ENCODE peak calls at places on chromosomes 2 and 18, in five cellular contexts. F, V, K, T and J are unnamed samples.
A peak's percentile ranks its signal among the peaks of the same experiment; 100 is the strongest.

GRCh38 chr18:60686142-60686541 is 313.6 kb upstream of the MC4R start:
- DNase-seq in F (no peak), V (no peak), K (no peak), T (no peak), J (no peak)

GRCh38 chr2:224982226-224982625 is 60.0 kb downstream of the DOCK10 start:
- DNase-seq in F (no peak), V (no peak), K (peak; percentile 36), T (no peak), J (no peak)

GRCh38 chr2:60033325-60033724 is 520.1 kb downstream of the BCL11A start:
- DNase-seq in F (no peak), V (no peak), K (no peak), T (no peak), J (no peak)

GRCh38 chr2:120435671-120436459 is 89.9 kb downstream of the INHBB start:
- DNase-seq in F (no peak), V (no peak), K (no peak), T (no peak), J (no peak)

GRCh38 chr2:142769761-142770160 is 107.7 kb upstream of the KYNU start:
- DNase-seq in F (no peak), V (no peak), K (no peak), T (no peak), J (no peak)

GRCh38 chr2:240353086-240353798 is 82.2 kb upstream of the GPC1 start:
- DNase-seq in F (no peak), V (no peak), K (peak; percentile 76), T (no peak), J (no peak)

GRCh38 chr2:23381084-23381483 is 3.9 kb upstream of the KLHL29 start:
- DNase-seq in F (peak; percentile 44), V (no peak), K (no peak), T (peak; percentile 18), J (no peak)

GRCh38 chr2:128260239-128261138 is 58.2 kb downstream of the HS6ST1 start:
- DNase-seq in F (no peak), V (no peak), K (peak; percentile 25), T (peak; percentile 86), J (no peak)

GRCh38 chr2:118846667-118847446 is 591 bp downstream of the EN1 start:
- DNase-seq in F (no peak), V (peak; percentile 62), K (peak; percentile 65), T (no peak), J (peak; percentile 31)

GRCh38 chr2:175187378-175187777 is 5.9 kb upstream of the ATP5MC3 start:
- DNase-seq in F (no peak), V (no peak), K (peak; percentile 8), T (peak; percentile 66), J (peak; percentile 30)

GRCh38 chr2:22737144-22737543 is 647.8 kb upstream of the KLHL29 start:
- DNase-seq in F (no peak), V (no peak), K (no peak), T (no peak), J (no peak)

GRCh38 chr2:96816836-96817702 is 1.0 kb downstream of the CNNM3 start:
- DNase-seq in F (no peak), V (no peak), K (peak; percentile 51), T (peak; percentile 16), J (no peak)

GRCh38 chr2:219998714-219999227 is 371.3 kb downstream of the SLC4A3 start:
- DNase-seq in F (no peak), V (peak; percentile 7), K (peak; percentile 4), T (no peak), J (no peak)

GRCh38 chr2:178951266-178952006 is 98.5 kb downstream of the CCDC141 start:
- DNase-seq in F (no peak), V (no peak), K (no peak), T (no peak), J (no peak)

GRCh38 chr18:68499141-68499540 is 215.8 kb downstream of the TMX3 start:
- DNase-seq in F (no peak), V (no peak), K (no peak), T (no peak), J (no peak)

GRCh38 chr2:77552956-77553355 is 30.8 kb upstream of the LRRTM4 start:
- DNase-seq in F (no peak), V (no peak), K (no peak), T (no peak), J (no peak)

GRCh38 chr2:200379481-200380120 is 73.1 kb downstream of the SPATS2L start:
- DNase-seq in F (no peak), V (no peak), K (no peak), T (no peak), J (no peak)

GRCh38 chr18:8413751-8414150 is 195.5 kb upstream of the RAB12 start:
- DNase-seq in F (no peak), V (no peak), K (no peak), T (no peak), J (no peak)

GRCh38 chr18:51398104-51398503 is 200.6 kb upstream of the MEX3C start:
- DNase-seq in F (no peak), V (no peak), K (no peak), T (no peak), J (no peak)

GRCh38 chr2:240651185-240651584 is 25.9 kb downstream of the GPR35 start:
- DNase-seq in F (no peak), V (no peak), K (no peak), T (no peak), J (no peak)

GRCh38 chr18:69658137-69658536 is 257.4 kb downstream of the DOK6 start:
- DNase-seq in F (no peak), V (no peak), K (no peak), T (peak; percentile 8), J (no peak)

GRCh38 chr2:225122582-225123486 is 80.6 kb upstream of the DOCK10 start:
- DNase-seq in F (no peak), V (no peak), K (peak; percentile 26), T (no peak), J (no peak)

GRCh38 chr2:240960309-240960962 is 38.0 kb upstream of the SNED1 start:
- DNase-seq in F (no peak), V (no peak), K (peak; percentile 93), T (peak; percentile 97), J (no peak)

GRCh38 chr2:3284657-3285630 is 92.7 kb downstream of the EIPR1 start:
- DNase-seq in F (no peak), V (no peak), K (peak; percentile 26), T (no peak), J (no peak)

GRCh38 chr2:237561221-237561620 is 5.2 kb upstream of the PRLH start:
- DNase-seq in F (no peak), V (no peak), K (no peak), T (no peak), J (no peak)

GRCh38 chr2:101883860-101884259 is 107.9 kb upstream of the IL1R2 start:
- DNase-seq in F (no peak), V (peak; percentile 39), K (peak; percentile 27), T (peak; percentile 60), J (peak; percentile 47)

GRCh38 chr2:84969511-84970265 is 1.3 kb upstream of the KCMF1 start:
- DNase-seq in F (no peak), V (no peak), K (peak; percentile 33), T (no peak), J (no peak)

GRCh38 chr2:68253211-68254068 is 1.1 kb upstream of the PPP3R1 start:
- DNase-seq in F (no peak), V (no peak), K (peak; percentile 30), T (peak; percentile 24), J (no peak)

GRCh38 chr2:133843551-133843950 is 275.3 kb upstream of the NCKAP5 start:
- DNase-seq in F (no peak), V (no peak), K (no peak), T (no peak), J (no peak)

GRCh38 chr2:20432714-20433113 is 14.2 kb upstream of the RHOB start:
- DNase-seq in F (no peak), V (no peak), K (no peak), T (no peak), J (no peak)

GRCh38 chr2:72023678-72024390 is 123.8 kb downstream of the CYP26B1 start:
- DNase-seq in F (no peak), V (no peak), K (no peak), T (no peak), J (no peak)

GRCh38 chr18:3579701-3580100 is 129.7 kb downstream of the TGIF1 start:
- DNase-seq in F (no peak), V (no peak), K (no peak), T (no peak), J (no peak)

GRCh38 chr2:44937688-44938240 is 3.7 kb upstream of the SIX3 start:
- DNase-seq in F (no peak), V (peak; percentile 32), K (peak; percentile 90), T (no peak), J (no peak)

GRCh38 chr2:236557894-236558532 is 11.6 kb upstream of the ACKR3 start:
- DNase-seq in F (no peak), V (no peak), K (no peak), T (no peak), J (no peak)

GRCh38 chr2:86054539-86055082 is 51.1 kb downstream of the POLR1A start:
- DNase-seq in F (no peak), V (no peak), K (no peak), T (no peak), J (no peak)

GRCh38 chr2:58923869-58924268 is 682.7 kb upstream of the FANCL start:
- DNase-seq in F (no peak), V (no peak), K (no peak), T (no peak), J (no peak)

GRCh38 chr2:18074476-18074875 is 196.0 kb downstream of the KCNS3 start:
- DNase-seq in F (no peak), V (no peak), K (no peak), T (no peak), J (no peak)

GRCh38 chr2:167764772-167765341 is 482.5 kb downstream of the STK39 start:
- DNase-seq in F (no peak), V (no peak), K (no peak), T (no peak), J (no peak)

GRCh38 chr18:74949611-74950010 is 259.3 kb downstream of the PTGR3 start:
- DNase-seq in F (no peak), V (no peak), K (no peak), T (no peak), J (no peak)

GRCh38 chr2:50952596-50952995 is 79.3 kb downstream of the NRXN1 start:
- DNase-seq in F (no peak), V (no peak), K (no peak), T (no peak), J (no peak)
- TF ChIP-seq FOXM1 in F (no peak), V (no peak), K (no peak), T (no peak), J (no peak)

GRCh38 chr2:65434592-65435241 is 2.3 kb upstream of the SPRED2 start:
- DNase-seq in F (no peak), V (no peak), K (no peak), T (peak; percentile 30), J (no peak)
- TF ChIP-seq FOXM1 in F (no peak), V (no peak), K (no peak), T (no peak), J (no peak)

DNA sequence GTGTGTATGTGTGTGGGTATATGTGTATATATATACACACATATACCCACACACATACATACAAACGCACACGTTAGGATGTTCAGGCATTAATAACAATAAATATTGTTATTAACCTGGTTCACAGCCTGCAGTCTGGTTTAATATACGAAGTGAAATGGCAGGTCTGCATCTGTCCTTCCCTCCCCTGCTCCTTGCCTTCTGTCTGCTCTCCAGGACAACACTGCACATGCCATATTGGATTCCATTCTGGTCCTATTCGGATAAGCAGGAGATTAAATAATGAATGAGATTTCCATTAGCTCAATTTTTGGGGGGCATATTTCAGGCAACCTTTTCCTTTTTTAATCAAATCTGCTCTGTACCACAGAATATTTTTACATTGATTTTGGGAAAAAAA is 158.0 kb downstream of the CELF4 start:
- DNase-seq in F (no peak), V (no peak), K (no peak), T (no peak), J (no peak)
- TF ChIP-seq FOXM1 in F (no peak), V (no peak), K (no peak), T (no peak), J (no peak)

GRCh38 chr2:8923173-8923572 is 80.3 kb downstream of the MBOAT2 start:
- DNase-seq in F (no peak), V (no peak), K (no peak), T (no peak), J (no peak)
- TF ChIP-seq FOXM1 in F (no peak), V (no peak), K (no peak), T (no peak), J (no peak)